ENCODE peak calls at places on chromosomes 11 and 22, in seven cellular contexts. One of them, this sample, is unnamed.

GRCh38 chr11:104623518-104623917 is 274.7 kb downstream of the CASP12 start:
- DNase-seq in tibial nerve: no peak
- DNase-seq in GM10248: no peak
- DNase-seq in heart right ventricle: no peak
- DNase-seq in epithelial cell of esophagus: peak
- DNase-seq in fibroblast of pulmonary artery: peak
- DNase-seq in A549: no peak
- DNase-seq in this sample: no peak

GRCh38 chr11:67345247-67345948 is 7.9 kb downstream of the POLD4 start:
- DNase-seq in GM10248: no peak
- DNase-seq in tibial nerve: no peak
- DNase-seq in heart right ventricle: no peak
- DNase-seq in epithelial cell of esophagus: no peak
- DNase-seq in A549: no peak
- DNase-seq in fibroblast of pulmonary artery: no peak
- DNase-seq in this sample: no peak

GRCh38 chr11:46760429-46761128 is 41.6 kb downstream of the F2 start:
- DNase-seq in tibial nerve: no peak
- DNase-seq in A549: no peak
- DNase-seq in epithelial cell of esophagus: no peak
- DNase-seq in heart right ventricle: no peak
- DNase-seq in GM10248: no peak
- DNase-seq in fibroblast of pulmonary artery: no peak
- DNase-seq in this sample: no peak

GRCh38 chr11:44621140-44621681 is 55.7 kb downstream of the CD82 start:
- DNase-seq in heart right ventricle: peak
- DNase-seq in A549: peak
- DNase-seq in GM10248: peak
- DNase-seq in fibroblast of pulmonary artery: peak
- DNase-seq in epithelial cell of esophagus: peak
- DNase-seq in tibial nerve: peak
- DNase-seq in this sample: peak

GRCh38 chr11:81989093-81989492 is 744.6 kb downstream of the FAM181B start:
- DNase-seq in GM10248: no peak
- DNase-seq in tibial nerve: no peak
- DNase-seq in fibroblast of pulmonary artery: no peak
- DNase-seq in heart right ventricle: no peak
- DNase-seq in epithelial cell of esophagus: peak
- DNase-seq in A549: no peak
- DNase-seq in this sample: no peak

GRCh38 chr11:11512502-11512901 is 109.3 kb downstream of the GALNT18 start:
- DNase-seq in epithelial cell of esophagus: no peak
- DNase-seq in GM10248: no peak
- DNase-seq in A549: no peak
- DNase-seq in fibroblast of pulmonary artery: no peak
- DNase-seq in tibial nerve: no peak
- DNase-seq in heart right ventricle: no peak
- DNase-seq in this sample: no peak

GRCh38 chr11:77710358-77710757 is 72.8 kb upstream of the CLNS1A start:
- DNase-seq in heart right ventricle: no peak
- DNase-seq in epithelial cell of esophagus: peak
- DNase-seq in fibroblast of pulmonary artery: peak
- DNase-seq in GM10248: no peak
- DNase-seq in A549: no peak
- DNase-seq in tibial nerve: no peak
- DNase-seq in this sample: no peak

GRCh38 chr22:50112151-50113118 is 22.6 kb downstream of the MOV10L1 start:
- DNase-seq in tibial nerve: no peak
- DNase-seq in fibroblast of pulmonary artery: peak
- DNase-seq in GM10248: no peak
- DNase-seq in epithelial cell of esophagus: peak
- DNase-seq in A549: no peak
- DNase-seq in heart right ventricle: no peak
- DNase-seq in this sample: peak

GRCh38 chr11:61598886-61599868 is 18.3 kb upstream of the SYT7 start:
- DNase-seq in heart right ventricle: peak
- DNase-seq in tibial nerve: no peak
- DNase-seq in fibroblast of pulmonary artery: peak
- DNase-seq in GM10248: no peak
- DNase-seq in epithelial cell of esophagus: no peak
- DNase-seq in A549: no peak
- DNase-seq in this sample: no peak

GRCh38 chr11:113384551-113384950 is 3.0 kb upstream of the ANKK1 start:
- DNase-seq in GM10248: no peak
- DNase-seq in fibroblast of pulmonary artery: peak
- DNase-seq in tibial nerve: no peak
- DNase-seq in heart right ventricle: no peak
- DNase-seq in epithelial cell of esophagus: peak
- DNase-seq in A549: no peak
- DNase-seq in this sample: no peak

GRCh38 chr11:58028687-58029411 is 1.9 kb upstream of the OR6Q1 start:
- DNase-seq in GM10248: no peak
- DNase-seq in epithelial cell of esophagus: no peak
- DNase-seq in heart right ventricle: no peak
- DNase-seq in fibroblast of pulmonary artery: no peak
- DNase-seq in A549: no peak
- DNase-seq in tibial nerve: no peak
- DNase-seq in this sample: no peak

GRCh38 chr11:32081129-32081641 is 9.7 kb upstream of the RCN1 start:
- DNase-seq in GM10248: no peak
- DNase-seq in A549: no peak
- DNase-seq in tibial nerve: no peak
- DNase-seq in fibroblast of pulmonary artery: peak
- DNase-seq in heart right ventricle: no peak
- DNase-seq in epithelial cell of esophagus: peak
- DNase-seq in this sample: no peak

GRCh38 chr11:30789270-30789669 is 203.1 kb upstream of the MPPED2 start:
- DNase-seq in GM10248: no peak
- DNase-seq in tibial nerve: no peak
- DNase-seq in A549: no peak
- DNase-seq in fibroblast of pulmonary artery: peak
- DNase-seq in heart right ventricle: no peak
- DNase-seq in epithelial cell of esophagus: peak
- DNase-seq in this sample: no peak

GRCh38 chr11:69554849-69555248 is 73.4 kb downstream of the LINC01488 start:
- DNase-seq in GM10248: no peak
- DNase-seq in heart right ventricle: no peak
- DNase-seq in epithelial cell of esophagus: peak
- DNase-seq in A549: no peak
- DNase-seq in fibroblast of pulmonary artery: no peak
- DNase-seq in tibial nerve: no peak
- DNase-seq in this sample: no peak

GRCh38 chr11:100712618-100713017 is 25.5 kb downstream of the ARHGAP42 start:
- DNase-seq in fibroblast of pulmonary artery: no peak
- DNase-seq in heart right ventricle: no peak
- DNase-seq in A549: no peak
- DNase-seq in tibial nerve: no peak
- DNase-seq in GM10248: no peak
- DNase-seq in epithelial cell of esophagus: no peak
- DNase-seq in this sample: no peak

GRCh38 chr11:94774345-94774744 is 6.2 kb downstream of the AMOTL1 start:
- DNase-seq in A549: no peak
- DNase-seq in epithelial cell of esophagus: peak
- DNase-seq in heart right ventricle: no peak
- DNase-seq in tibial nerve: no peak
- DNase-seq in fibroblast of pulmonary artery: no peak
- DNase-seq in GM10248: no peak
- DNase-seq in this sample: no peak

GRCh38 chr22:20408891-20409290 is 14.9 kb downstream of the ZNF74 start:
- DNase-seq in fibroblast of pulmonary artery: no peak
- DNase-seq in tibial nerve: no peak
- DNase-seq in epithelial cell of esophagus: no peak
- DNase-seq in heart right ventricle: no peak
- DNase-seq in GM10248: no peak
- DNase-seq in A549: no peak
- DNase-seq in this sample: no peak

GRCh38 chr11:90895850-90896249 is 673.0 kb upstream of the CHORDC1 start:
- DNase-seq in A549: no peak
- DNase-seq in fibroblast of pulmonary artery: no peak
- DNase-seq in epithelial cell of esophagus: no peak
- DNase-seq in heart right ventricle: no peak
- DNase-seq in tibial nerve: no peak
- DNase-seq in GM10248: no peak
- DNase-seq in this sample: no peak

GRCh38 chr11:35043933-35044332 is 95.0 kb upstream of the CD44 start:
- DNase-seq in epithelial cell of esophagus: no peak
- DNase-seq in GM10248: no peak
- DNase-seq in A549: no peak
- DNase-seq in tibial nerve: no peak
- DNase-seq in fibroblast of pulmonary artery: no peak
- DNase-seq in heart right ventricle: no peak
- DNase-seq in this sample: no peak

GRCh38 chr11:118417801-118418200 is 16.4 kb downstream of the ATP5MG start:
- DNase-seq in A549: no peak
- DNase-seq in fibroblast of pulmonary artery: no peak
- DNase-seq in heart right ventricle: no peak
- DNase-seq in tibial nerve: no peak
- DNase-seq in GM10248: no peak
- DNase-seq in epithelial cell of esophagus: peak
- DNase-seq in this sample: no peak

GRCh38 chr22:50486561-50487289 is at the start of gene MIOX:
- DNase-seq in GM10248: no peak
- DNase-seq in tibial nerve: no peak
- DNase-seq in epithelial cell of esophagus: no peak
- DNase-seq in A549: no peak
- DNase-seq in fibroblast of pulmonary artery: no peak
- DNase-seq in heart right ventricle: no peak
- DNase-seq in this sample: peak

GRCh38 chr11:2521081-2521480 is 76.3 kb downstream of the KCNQ1 start:
- DNase-seq in heart right ventricle: peak
- DNase-seq in tibial nerve: peak
- DNase-seq in A549: no peak
- DNase-seq in GM10248: no peak
- DNase-seq in epithelial cell of esophagus: no peak
- DNase-seq in fibroblast of pulmonary artery: no peak
- DNase-seq in this sample: no peak

GRCh38 chr22:30863161-30863833 is 105.3 kb downstream of the MORC2 start:
- DNase-seq in heart right ventricle: no peak
- DNase-seq in fibroblast of pulmonary artery: no peak
- DNase-seq in tibial nerve: peak
- DNase-seq in GM10248: no peak
- DNase-seq in A549: no peak
- DNase-seq in epithelial cell of esophagus: no peak
- DNase-seq in this sample: peak

DNA sequence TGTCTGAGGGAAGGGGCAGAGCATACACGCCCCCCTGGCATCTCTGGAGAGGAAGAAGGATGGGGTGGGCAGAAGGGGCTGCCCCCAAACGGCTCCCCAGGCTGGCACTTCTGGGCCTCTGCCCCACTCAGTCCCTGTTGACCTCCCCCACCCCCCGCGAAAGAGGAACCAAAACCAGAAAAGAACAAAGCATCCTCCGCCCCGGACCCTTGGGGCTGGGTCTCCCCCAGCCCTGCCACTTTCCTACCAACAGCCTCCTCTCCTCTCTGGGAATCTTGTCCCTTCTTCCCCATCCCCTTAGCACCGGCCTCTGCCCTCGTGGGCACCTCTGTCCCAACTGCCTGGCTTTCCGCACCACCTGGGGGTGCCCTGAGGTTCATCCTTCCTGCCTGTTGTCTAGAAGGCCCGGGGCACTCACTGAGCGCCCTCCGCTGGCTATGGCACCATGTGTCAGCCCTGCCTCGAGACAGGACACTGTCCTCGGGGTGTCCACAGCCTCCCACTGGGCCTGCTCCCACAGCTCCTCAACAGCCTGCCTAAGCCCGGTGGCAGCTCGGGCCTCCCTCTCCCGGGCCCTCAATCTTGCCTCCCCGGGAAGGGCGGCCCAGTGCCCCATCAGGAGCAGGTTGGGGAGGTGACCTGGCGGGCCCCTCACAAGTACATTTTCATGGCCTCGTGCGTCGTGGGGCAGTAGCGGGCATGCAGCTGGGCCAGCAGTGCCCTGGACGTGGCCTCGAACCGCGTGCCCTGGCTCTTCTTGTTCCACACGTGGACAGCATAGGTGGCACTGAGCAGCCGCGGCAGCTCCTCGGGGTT is 28.2 kb downstream of the A4GALT start:
- DNase-seq in fibroblast of pulmonary artery: no peak
- DNase-seq in GM10248: peak
- DNase-seq in epithelial cell of esophagus: no peak
- DNase-seq in tibial nerve: no peak
- DNase-seq in A549: no peak
- DNase-seq in heart right ventricle: no peak
- DNase-seq in this sample: peak
- TF ChIP-seq CTCF in fibroblast of pulmonary artery: no peak
- TF ChIP-seq CTCF in GM10248: peak
- TF ChIP-seq CTCF in epithelial cell of esophagus: no peak
- TF ChIP-seq CTCF in tibial nerve: no peak
- TF ChIP-seq CTCF in A549: no peak
- TF ChIP-seq CTCF in heart right ventricle: no peak
- TF ChIP-seq CTCF in this sample: no peak

GRCh38 chr11:33984682-33985389 is 66.7 kb upstream of the CAPRIN1 start:
- DNase-seq in GM10248: no peak
- DNase-seq in epithelial cell of esophagus: no peak
- DNase-seq in A549: no peak
- DNase-seq in fibroblast of pulmonary artery: no peak
- DNase-seq in tibial nerve: no peak
- DNase-seq in heart right ventricle: no peak
- DNase-seq in this sample: no peak
- TF ChIP-seq CTCF in GM10248: no peak
- TF ChIP-seq CTCF in epithelial cell of esophagus: no peak
- TF ChIP-seq CTCF in A549: peak
- TF ChIP-seq CTCF in fibroblast of pulmonary artery: peak
- TF ChIP-seq CTCF in tibial nerve: no peak
- TF ChIP-seq CTCF in heart right ventricle: no peak
- TF ChIP-seq CTCF in this sample: no peak

GRCh38 chr11:123560001-123560400 is 94.4 kb downstream of the SCN3B start:
- DNase-seq in tibial nerve: no peak
- DNase-seq in epithelial cell of esophagus: peak
- DNase-seq in GM10248: peak
- DNase-seq in heart right ventricle: peak
- DNase-seq in fibroblast of pulmonary artery: peak
- DNase-seq in A549: no peak
- DNase-seq in this sample: peak

GRCh38 chr11:123561046-123561781 is 93.2 kb downstream of the SCN3B start:
- DNase-seq in epithelial cell of esophagus: peak
- DNase-seq in fibroblast of pulmonary artery: peak
- DNase-seq in A549: no peak
- DNase-seq in heart right ventricle: no peak
- DNase-seq in tibial nerve: no peak
- DNase-seq in GM10248: no peak
- DNase-seq in this sample: no peak

GRCh38 chr11:123562166-123562565 is 92.3 kb downstream of the SCN3B start:
- DNase-seq in heart right ventricle: no peak
- DNase-seq in epithelial cell of esophagus: no peak
- DNase-seq in tibial nerve: no peak
- DNase-seq in fibroblast of pulmonary artery: no peak
- DNase-seq in GM10248: no peak
- DNase-seq in A549: no peak
- DNase-seq in this sample: no peak

GRCh38 chr11:123558536-123559315 is 95.7 kb downstream of the SCN3B start:
- DNase-seq in tibial nerve: no peak
- DNase-seq in epithelial cell of esophagus: no peak
- DNase-seq in heart right ventricle: no peak
- DNase-seq in GM10248: no peak
- DNase-seq in fibroblast of pulmonary artery: no peak
- DNase-seq in A549: no peak
- DNase-seq in this sample: no peak

GRCh38 chr11:123559418-123559817 is 95.0 kb downstream of the SCN3B start:
- DNase-seq in A549: no peak
- DNase-seq in epithelial cell of esophagus: no peak
- DNase-seq in heart right ventricle: no peak
- DNase-seq in fibroblast of pulmonary artery: no peak
- DNase-seq in GM10248: no peak
- DNase-seq in tibial nerve: no peak
- DNase-seq in this sample: no peak
- TF ChIP-seq CTCF in A549: no peak
- TF ChIP-seq CTCF in epithelial cell of esophagus: no peak
- TF ChIP-seq CTCF in heart right ventricle: no peak
- TF ChIP-seq CTCF in fibroblast of pulmonary artery: peak
- TF ChIP-seq CTCF in GM10248: no peak
- TF ChIP-seq CTCF in tibial nerve: no peak
- TF ChIP-seq CTCF in this sample: no peak

GRCh38 chr11:120306519-120307242 is 18.4 kb upstream of the TLCD5 start:
- DNase-seq in A549: peak
- DNase-seq in fibroblast of pulmonary artery: peak
- DNase-seq in epithelial cell of esophagus: peak
- DNase-seq in tibial nerve: no peak
- DNase-seq in GM10248: no peak
- DNase-seq in heart right ventricle: peak
- DNase-seq in this sample: no peak
- TF ChIP-seq CTCF in A549: no peak
- TF ChIP-seq CTCF in fibroblast of pulmonary artery: peak
- TF ChIP-seq CTCF in epithelial cell of esophagus: peak
- TF ChIP-seq CTCF in tibial nerve: no peak
- TF ChIP-seq CTCF in GM10248: peak
- TF ChIP-seq CTCF in heart right ventricle: no peak
- TF ChIP-seq CTCF in this sample: no peak